ENCODE peak calls at places on chromosome X, in six cellular contexts. R is NCI-H1092, V is IMR-90, F is uterus, K is AG09309, D is iris pigment epithelial cell. Q is an unnamed sample.

GRCh38 chrX:150731795-150732194 is 38.6 kb downstream of the MTMR1 start:
- DNase-seq in K (peak; percentile 90), V (peak; percentile 97), R (no peak), D (peak; percentile 85), F (no peak), Q (no peak)

GRCh38 chrX:136797787-136798186 is 17.1 kb upstream of the ARHGEF6 start:
- DNase-seq in F (no peak), R (no peak), K (no peak), V (no peak), D (no peak), Q (no peak)

GRCh38 chrX:154457491-154458115 is 478 bp upstream of the PLXNA3 start:
- DNase-seq in V (no peak), R (peak; percentile 31), D (no peak), F (no peak), K (no peak), Q (no peak)

GRCh38 chrX:154373340-154374306 is 811 bp downstream of the FLNA start:
- DNase-seq in F (peak; percentile 78), K (no peak), D (peak; percentile 32), V (peak; percentile 83), R (peak; percentile 55), Q (no peak)

GRCh38 chrX:23616361-23616760 is 50.9 kb upstream of the PRDX4 start:
- DNase-seq in V (peak; percentile 38), F (no peak), R (no peak), K (peak; percentile 4), D (peak; percentile 42), Q (no peak)

GRCh38 chrX:119427024-119427794 is 28.1 kb downstream of the SLC25A43 start:
- DNase-seq in R (no peak), K (no peak), V (peak; percentile 34), F (no peak), D (peak; percentile 45), Q (no peak)

GRCh38 chrX:7132335-7133035 is 15.0 kb upstream of the STS start:
- DNase-seq in K (peak; percentile 55), D (peak; percentile 87), R (no peak), F (no peak), V (peak; percentile 73), Q (no peak)

GRCh38 chrX:40773188-40773587 is 37.8 kb upstream of the MED14 start:
- DNase-seq in D (no peak), F (no peak), R (no peak), V (no peak), K (no peak), Q (no peak)

GRCh38 chrX:130032552-130032951 is 50.1 kb downstream of the BCORL1 start:
- DNase-seq in F (no peak), D (no peak), R (no peak), K (no peak), V (no peak), Q (no peak)

GRCh38 chrX:123797543-123798447 is 62.1 kb upstream of the XIAP start:
- DNase-seq in K (no peak), V (no peak), D (no peak), R (no peak), F (no peak), Q (no peak)

GRCh38 chrX:110201799-110202198 is 116.1 kb downstream of the AMMECR1 start:
- DNase-seq in F (no peak), V (no peak), K (no peak), D (peak; percentile 41), R (no peak), Q (no peak)

GRCh38 chrX:20059467-20060128 is 57.1 kb downstream of the MAP7D2 start:
- DNase-seq in F (no peak), R (no peak), K (no peak), D (no peak), V (no peak), Q (no peak)

GRCh38 chrX:139290310-139290709 is 240.2 kb upstream of the F9 start:
- DNase-seq in D (no peak), V (no peak), K (no peak), F (no peak), R (no peak), Q (no peak)

GRCh38 chrX:22399793-22400192 is 127.1 kb downstream of the CBLL2 start:
- DNase-seq in R (no peak), D (peak; percentile 39), F (no peak), K (no peak), V (peak; percentile 77), Q (no peak)

GRCh38 chrX:133985164-133986007 is at the start of gene GPC3:
- DNase-seq in F (peak; percentile 32), D (peak; percentile 27), V (peak; percentile 0), R (peak; percentile 80), K (no peak), Q (peak; percentile 16)

GRCh38 chrX:33142331-33142730 is 69.0 kb downstream of the DMD start:
- DNase-seq in R (no peak), V (no peak), K (no peak), D (peak; percentile 10), F (no peak), Q (no peak)

GRCh38 chrX:122188751-122189150 is 995.3 kb upstream of the GRIA3 start:
- DNase-seq in F (no peak), R (no peak), V (no peak), K (no peak), D (peak; percentile 0), Q (no peak)

GRCh38 chrX:84865113-84865512 is 138.6 kb upstream of the APOOL start:
- DNase-seq in D (peak; percentile 59), V (no peak), F (no peak), K (no peak), R (no peak), Q (no peak)

GRCh38 chrX:21374994-21375794 is 976 bp downstream of the CNKSR2 start:
- DNase-seq in K (no peak), R (no peak), D (no peak), F (no peak), V (no peak), Q (no peak)

GRCh38 chrX:135435139-135435922 is 13.6 kb downstream of the SMIM10L2A start:
- DNase-seq in D (no peak), R (no peak), F (no peak), V (no peak), K (no peak), Q (no peak)

GRCh38 chrX:70030242-70030823 is 19.4 kb downstream of the AWAT2 start:
- DNase-seq in V (peak; percentile 49), D (peak; percentile 45), R (peak; percentile 46), F (no peak), K (no peak), Q (no peak)

GRCh38 chrX:39896951-39897740 is 200.6 kb downstream of the BCOR start:
- DNase-seq in F (no peak), D (peak; percentile 51), K (no peak), R (no peak), V (peak; percentile 62), Q (peak; percentile 14)

GRCh38 chrX:150365953-150366911 is 3.1 kb downstream of the MAMLD1 start:
- DNase-seq in K (no peak), V (peak; percentile 64), F (peak; percentile 75), D (peak; percentile 40), R (no peak), Q (no peak)

GRCh38 chrX:144627947-144628346 is 619.4 kb upstream of the SPANXN1 start:
- DNase-seq in F (no peak), V (no peak), K (no peak), D (no peak), R (no peak), Q (no peak)

GRCh38 chrX:108610141-108610540 is 126.2 kb downstream of the IRS4 start:
- DNase-seq in F (no peak), K (no peak), R (no peak), V (no peak), D (no peak), Q (no peak)

GRCh38 chrX:151393514-151393913 is 3.5 kb upstream of the VMA21 start:
- DNase-seq in D (no peak), R (peak; percentile 13), K (no peak), F (no peak), V (no peak), Q (no peak)

GRCh38 chrX:47558436-47558835 is 2.6 kb upstream of the ARAF start:
- DNase-seq in R (no peak), F (no peak), D (no peak), K (no peak), V (no peak), Q (no peak)

GRCh38 chrX:9520211-9520590 is 55.3 kb downstream of the TBL1X start:
- DNase-seq in V (no peak), R (no peak), F (no peak), K (no peak), D (no peak), Q (no peak)

GRCh38 chrX:140091276-140091886 is 126.1 kb upstream of the CXorf66 start:
- DNase-seq in F (no peak), R (no peak), V (no peak), D (no peak), K (no peak), Q (no peak)

GRCh38 chrX:131739823-131740222 is 195.9 kb downstream of the OR13H1 start:
- DNase-seq in D (no peak), V (no peak), F (no peak), K (no peak), R (no peak), Q (no peak)

GRCh38 chrX:81286608-81287007 is 84.7 kb downstream of the SH3BGRL start:
- DNase-seq in F (no peak), K (no peak), R (no peak), D (no peak), V (peak; percentile 26), Q (no peak)

GRCh38 chrX:64975491-64975890 is 759 bp downstream of the ZC4H2 start:
- DNase-seq in R (no peak), D (peak; percentile 5), F (peak; percentile 17), V (no peak), K (no peak), Q (peak; percentile 29)

GRCh38 chrX:70476934-70477733 is 32.5 kb downstream of the DLG3 start:
- DNase-seq in F (peak; percentile 58), V (peak; percentile 69), D (peak; percentile 70), K (no peak), R (no peak), Q (no peak)

GRCh38 chrX:285076-285677 is 4.0 kb downstream of the PLCXD1 start:
- DNase-seq in F (no peak), D (no peak), V (no peak), R (no peak), K (no peak), Q (no peak)

GRCh38 chrX:120419465-120419864 is 49.6 kb downstream of the LAMP2 start:
- DNase-seq in R (no peak), D (no peak), F (no peak), K (no peak), V (no peak), Q (no peak)

GRCh38 chrX:150935466-150935865 is 37.0 kb upstream of the CD99L2 start:
- DNase-seq in R (no peak), V (peak; percentile 41), D (peak; percentile 51), K (peak; percentile 63), F (no peak), Q (no peak)

GRCh38 chrX:19613645-19614323 is 98.5 kb upstream of the MAP3K15 start:
- DNase-seq in D (no peak), K (no peak), F (no peak), R (no peak), V (no peak), Q (no peak)

GRCh38 chrX:22987452-22987851 is 12.3 kb upstream of the DDX53 start:
- DNase-seq in D (peak; percentile 58), K (no peak), R (no peak), V (peak; percentile 25), F (no peak), Q (no peak)

Q was measured in SHP77.